ENCODE peak calls at places on chromosomes 6 and 20, in eight cellular contexts. N is tibial artery; L is endothelial cell of umbilical vein; R is right lobe of liver; F is naive thymus-derived CD4-positive, alpha-beta T cell; Z is SK-N-SH; D is transverse colon; O is mesenchymal stem cell. E is an unnamed sample.
A peak's percentile ranks its signal among the peaks of the same experiment; 100 is the strongest.

GRCh38 chr6:43308101-43308989 is at the start of gene CRIP3:
- DNase-seq in D (peak; percentile 30), Z (no peak), F (peak; percentile 52), O (peak; percentile 13), R (peak; percentile 82), N (peak; percentile 26), L (no peak), E (no peak)

GRCh38 chr6:82687855-82688254 is 324.2 kb downstream of the TPBG start:
- DNase-seq in F (no peak), D (no peak), L (no peak), Z (no peak), O (no peak), N (no peak), R (no peak), E (no peak)

GRCh38 chr20:43569282-43569681 is 10.5 kb downstream of the SGK2 start:
- DNase-seq in R (no peak), O (no peak), D (no peak), F (no peak), Z (no peak), L (no peak), N (no peak), E (no peak)

GRCh38 chr6:4399656-4400055 is 264.3 kb upstream of the ECI2 start:
- DNase-seq in F (no peak), Z (no peak), N (no peak), L (no peak), D (no peak), O (no peak), R (no peak), E (no peak)

GRCh38 chr6:21128601-21129000 is 464.9 kb upstream of the SOX4 start:
- DNase-seq in N (no peak), R (no peak), L (no peak), F (no peak), D (no peak), O (no peak), Z (no peak), E (no peak)

GRCh38 chr6:157830354-157831017 is 7.4 kb downstream of the SNX9 start:
- DNase-seq in Z (no peak), O (no peak), F (no peak), R (no peak), L (no peak), D (no peak), N (no peak), E (no peak)

GRCh38 chr6:26330835-26331808 is 33.9 kb upstream of the BTN3A2 start:
- DNase-seq in N (no peak), F (peak; percentile 58), O (peak; percentile 41), D (no peak), Z (peak; percentile 9), R (no peak), L (peak; percentile 51), E (no peak)

GRCh38 chr6:144543006-144543871 is 258.1 kb downstream of the UTRN start:
- DNase-seq in D (no peak), R (no peak), F (no peak), L (no peak), O (peak; percentile 21), N (no peak), Z (no peak), E (peak; percentile 53)

GRCh38 chr6:140043357-140043756 is 668.9 kb upstream of the CITED2 start:
- DNase-seq in D (no peak), F (no peak), L (peak; percentile 6), R (no peak), Z (no peak), N (no peak), O (peak; percentile 85), E (no peak)

GRCh38 chr20:50291428-50292323 is 101.0 kb downstream of the CEBPB start:
- DNase-seq in L (no peak), R (no peak), F (no peak), D (no peak), O (no peak), Z (no peak), N (no peak), E (no peak)

GRCh38 chr6:5091646-5092045 is 6.5 kb downstream of the PPP1R3G start:
- DNase-seq in D (no peak), N (no peak), L (no peak), F (no peak), O (no peak), R (no peak), Z (no peak), E (no peak)

GRCh38 chr6:43616728-43617472 is 12.2 kb downstream of the GTPBP2 start:
- DNase-seq in Z (no peak), F (no peak), R (no peak), D (no peak), O (no peak), L (no peak), N (no peak), E (no peak)

GRCh38 chr6:14642842-14643241 is 525.3 kb downstream of the CD83 start:
- DNase-seq in F (no peak), R (no peak), D (no peak), N (no peak), O (no peak), Z (no peak), L (no peak), E (no peak)

GRCh38 chr20:48823476-48823875 is 4.3 kb downstream of the PREX1 start:
- DNase-seq in R (no peak), F (no peak), Z (no peak), L (peak; percentile 84), D (no peak), O (no peak), N (no peak), E (no peak)

GRCh38 chr6:130500693-130501092 is 134.9 kb downstream of the TMEM200A start:
- DNase-seq in O (peak; percentile 54), Z (no peak), L (peak; percentile 16), D (no peak), R (no peak), N (no peak), F (no peak), E (no peak)

GRCh38 chr20:23774081-23774480 is 23.3 kb upstream of the CST1 start:
- DNase-seq in L (no peak), D (no peak), N (no peak), F (no peak), O (no peak), Z (no peak), R (no peak), E (no peak)

GRCh38 chr20:36792422-36792821 is 18.9 kb upstream of the DSN1 start:
- DNase-seq in N (no peak), R (no peak), D (no peak), Z (peak; percentile 70), O (peak; percentile 81), F (no peak), L (peak; percentile 68), E (no peak)

GRCh38 chr6:118280210-118280609 is 267.9 kb upstream of the PLN start:
- DNase-seq in L (no peak), R (no peak), N (no peak), Z (no peak), F (no peak), D (no peak), O (peak; percentile 35), E (no peak)

DNA sequence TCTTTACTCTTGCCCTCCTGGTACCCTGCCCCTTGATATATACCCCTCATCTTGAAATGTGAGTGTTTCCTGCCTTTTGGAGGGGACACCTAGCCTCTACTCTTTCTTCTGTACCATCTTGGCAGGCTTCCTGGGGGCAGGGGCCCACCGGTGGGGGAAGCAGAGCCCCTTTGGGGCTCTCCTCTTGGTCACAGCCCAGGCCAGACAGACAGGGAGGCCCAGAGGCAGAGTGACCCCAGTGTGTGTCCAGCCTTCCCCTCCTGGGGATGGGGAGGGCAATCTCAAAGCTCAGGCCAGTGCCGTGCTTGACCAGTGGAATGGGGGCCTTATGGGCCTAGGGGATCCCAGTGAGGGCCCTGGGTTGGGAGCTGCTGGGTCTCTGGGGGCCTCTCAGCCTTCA is 3.6 kb downstream of the ADAM33 start:
- DNase-seq in Z (no peak), D (no peak), F (no peak), O (no peak), N (no peak), R (no peak), L (no peak), E (no peak)
- H3K9me3 ChIP-seq in Z (no peaks in the 10 kb centered on the region), D (no peaks in the 10 kb centered on the region), F (no peaks in the 10 kb centered on the region), O (no peaks in the 10 kb centered on the region), N (no peaks in the 10 kb centered on the region), R (no peaks in the 10 kb centered on the region), L (no peaks in the 10 kb centered on the region), E (no peaks in the 10 kb centered on the region)

GRCh38 chr6:2524090-2524489 is 226.6 kb downstream of the MYLK4 start:
- DNase-seq in N (no peak), F (no peak), D (no peak), O (no peak), Z (no peak), L (peak; percentile 7), R (no peak), E (no peak)

GRCh38 chr6:2529217-2529719 is 221.5 kb downstream of the MYLK4 start:
- DNase-seq in D (no peak), L (no peak), O (no peak), F (no peak), Z (no peak), N (no peak), R (no peak), E (no peak)

GRCh38 chr6:2531426-2532208 is 219.1 kb downstream of the MYLK4 start:
- DNase-seq in L (no peak), D (no peak), F (no peak), N (no peak), R (no peak), O (peak; percentile 22), Z (no peak), E (no peak)

GRCh38 chr6:2526766-2527165 is 224.0 kb downstream of the MYLK4 start:
- DNase-seq in N (no peak), L (no peak), D (no peak), R (no peak), Z (no peak), F (no peak), O (no peak), E (no peak)

GRCh38 chr6:2528156-2528555 is 222.6 kb downstream of the MYLK4 start:
- DNase-seq in O (no peak), R (no peak), D (no peak), F (no peak), L (no peak), N (no peak), Z (no peak), E (no peak)
- H3K9me3 ChIP-seq in O (peaks cover 6% of the 10 kb centered on the region), R (no peaks in the 10 kb centered on the region), D (no peaks in the 10 kb centered on the region), F (peaks cover 4% of the 10 kb centered on the region), L (no peaks in the 10 kb centered on the region), N (no peaks in the 10 kb centered on the region), Z (no peaks in the 10 kb centered on the region), E (no peaks in the 10 kb centered on the region)

DNA sequence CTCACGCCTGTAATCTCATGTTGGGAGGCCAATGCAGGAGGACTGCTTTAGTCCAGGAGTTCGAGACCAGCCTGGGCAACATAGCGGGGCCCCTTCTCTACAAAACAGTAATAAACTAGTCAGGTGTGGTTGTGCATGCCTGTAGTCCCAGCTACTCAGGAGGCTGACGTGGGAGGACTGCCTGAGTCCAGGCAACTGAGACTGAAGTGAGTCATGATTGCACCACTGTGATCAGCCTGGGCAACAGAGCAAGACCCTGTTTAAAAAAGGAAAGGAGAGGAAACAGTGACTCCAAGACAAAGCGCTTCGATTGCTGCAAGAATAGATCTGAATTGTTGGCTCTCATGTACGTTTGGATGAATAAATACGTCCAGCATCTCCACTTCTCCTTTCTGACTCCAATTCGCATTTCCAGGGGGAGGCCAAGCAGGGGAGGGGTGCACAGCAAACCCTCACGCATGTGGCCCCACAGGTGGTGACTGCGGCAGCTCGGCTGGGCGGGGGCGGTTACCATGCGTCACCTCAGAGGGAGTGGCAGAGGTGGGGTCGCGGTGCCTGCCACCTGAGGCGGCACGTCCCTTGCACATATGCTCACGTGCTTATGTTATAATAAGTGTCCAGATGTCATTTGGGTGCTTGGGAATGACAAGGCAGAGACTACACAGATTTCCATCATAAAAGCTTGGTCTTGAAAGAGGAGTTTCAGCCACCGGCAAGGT is 95.1 kb upstream of the MPC1 start:
- DNase-seq in F (no peak), R (no peak), O (no peak), N (no peak), L (no peak), D (no peak), Z (no peak), E (no peak)
- H3K9me3 ChIP-seq in F (no peaks in the 10 kb centered on the region), R (no peaks in the 10 kb centered on the region), O (no peaks in the 10 kb centered on the region), N (no peaks in the 10 kb centered on the region), L (no peaks in the 10 kb centered on the region), D (no peaks in the 10 kb centered on the region), Z (no peaks in the 10 kb centered on the region), E (no peaks in the 10 kb centered on the region)

GRCh38 chr6:30282522-30282921 is 44.2 kb upstream of the TRIM39 start:
- DNase-seq in D (no peak), R (no peak), F (no peak), O (no peak), L (no peak), Z (no peak), N (no peak), E (no peak)
- H3K9me3 ChIP-seq in D (peaks cover 66% of the 10 kb centered on the region), R (peaks cover 9% of the 10 kb centered on the region), F (peaks cover 41% of the 10 kb centered on the region), O (peaks cover 81% of the 10 kb centered on the region), L (peaks cover 12% of the 10 kb centered on the region), Z (peaks cover 49% of the 10 kb centered on the region), N (peaks cover 92% of the 10 kb centered on the region), E (peaks cover 13% of the 10 kb centered on the region)